ENCODE peak calls at places on chromosomes 2 and 18, in four cellular contexts. N is gastrocnemius medialis, R is fibroblast of pulmonary artery, I is sigmoid colon. C is an unnamed sample.

GRCh38 chr18:73942081-73942625 is 205.5 kb downstream of the FBXO15 start:
- DNase-seq in N (no peak), R (no peak), I (no peak), C (no peak)

GRCh38 chr2:41827354-41827971 is 220.4 kb upstream of the PKDCC start:
- DNase-seq in N (no peak), R (no peak), I (no peak), C (no peak)

GRCh38 chr18:10322408-10322807 is 132.0 kb upstream of the APCDD1 start:
- DNase-seq in N (no peak), R (no peak), I (no peak), C (peak; percentile 37)

GRCh38 chr2:105674859-105675541 is 69.7 kb upstream of the NCK2 start:
- DNase-seq in N (no peak), R (peak; percentile 25), I (no peak), C (no peak)

GRCh38 chr2:19722486-19723420 is 179.0 kb downstream of the TTC32 start:
- DNase-seq in N (no peak), R (peak; percentile 13), I (peak; percentile 55), C (peak; percentile 74)

GRCh38 chr2:84847326-84848050 is 33.4 kb downstream of the TRABD2A start:
- DNase-seq in N (no peak), R (no peak), I (no peak), C (peak; percentile 42)

GRCh38 chr2:238846503-238847431 is 1.1 kb upstream of the TWIST2 start:
- DNase-seq in N (no peak), R (peak; percentile 38), I (peak; percentile 78), C (no peak)

GRCh38 chr18:13889661-13890060 is 25.7 kb downstream of the MC2R start:
- DNase-seq in N (no peak), R (no peak), I (no peak), C (peak; percentile 1)

GRCh38 chr2:195562624-195563566 is 94.1 kb upstream of the SLC39A10 start:
- DNase-seq in N (no peak), R (no peak), I (no peak), C (no peak)

GRCh38 chr2:66507673-66508127 is 72.8 kb downstream of the MEIS1 start:
- DNase-seq in N (no peak), R (no peak), I (no peak), C (no peak)

GRCh38 chr2:46364797-46365457 is 67.7 kb downstream of the EPAS1 start:
- DNase-seq in N (no peak), R (peak; percentile 83), I (no peak), C (peak; percentile 77)

DNA sequence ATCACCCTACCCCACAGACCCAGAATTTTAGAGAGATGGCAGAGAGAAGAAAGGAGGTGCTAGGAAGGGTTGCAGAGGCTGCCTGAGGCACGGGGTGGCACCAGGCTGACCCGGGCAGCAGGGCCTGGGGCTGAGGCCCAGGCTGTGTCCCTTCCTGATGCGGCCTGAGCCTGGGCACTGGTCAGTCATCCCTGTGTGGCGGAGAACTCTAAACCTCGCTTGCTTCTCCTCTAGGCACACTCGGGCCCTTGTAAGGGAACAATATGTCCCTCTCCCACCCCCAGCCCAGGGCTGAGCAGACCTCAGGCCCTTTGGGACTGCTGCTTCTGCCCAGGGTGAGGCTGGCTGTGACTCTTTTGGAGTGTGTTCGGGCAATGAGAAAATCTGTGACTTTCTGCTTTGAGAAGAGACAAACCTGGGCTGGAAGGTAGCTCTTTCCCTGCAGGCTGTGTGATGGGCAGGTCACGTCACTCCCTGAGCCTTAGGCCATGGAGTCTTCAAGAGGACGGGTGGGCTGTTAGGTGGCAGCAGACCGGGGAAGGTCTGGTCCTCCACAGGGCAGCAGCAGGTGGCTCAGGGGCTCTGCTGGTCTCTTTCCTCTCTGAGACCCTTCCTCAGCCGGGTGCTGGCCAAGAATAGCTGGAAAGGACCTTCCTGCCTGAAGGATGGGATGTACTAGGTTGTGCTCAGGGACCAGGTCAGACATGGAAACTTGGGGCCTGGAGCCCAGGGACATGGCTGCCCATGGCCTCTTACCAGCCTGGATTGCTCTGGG is 96.8 kb downstream of the GLI2 start:
- DNase-seq in N (no peak), R (no peak), I (peak; percentile 48), C (no peak)
- TF ChIP-seq CTCF in N (no peak), R (no peak), I (no peak), C (no peak)

GRCh38 chr18:5630766-5631413 is 87.1 kb upstream of the EPB41L3 start:
- DNase-seq in N (no peak), R (no peak), I (no peak), C (peak; percentile 50)
- H3K4me3 ChIP-seq in N (peak overlapping the region; percentile 63), R (no peak overlapping the region), I (peak overlapping the region; percentile 58), C (no peak overlapping the region)

DNA sequence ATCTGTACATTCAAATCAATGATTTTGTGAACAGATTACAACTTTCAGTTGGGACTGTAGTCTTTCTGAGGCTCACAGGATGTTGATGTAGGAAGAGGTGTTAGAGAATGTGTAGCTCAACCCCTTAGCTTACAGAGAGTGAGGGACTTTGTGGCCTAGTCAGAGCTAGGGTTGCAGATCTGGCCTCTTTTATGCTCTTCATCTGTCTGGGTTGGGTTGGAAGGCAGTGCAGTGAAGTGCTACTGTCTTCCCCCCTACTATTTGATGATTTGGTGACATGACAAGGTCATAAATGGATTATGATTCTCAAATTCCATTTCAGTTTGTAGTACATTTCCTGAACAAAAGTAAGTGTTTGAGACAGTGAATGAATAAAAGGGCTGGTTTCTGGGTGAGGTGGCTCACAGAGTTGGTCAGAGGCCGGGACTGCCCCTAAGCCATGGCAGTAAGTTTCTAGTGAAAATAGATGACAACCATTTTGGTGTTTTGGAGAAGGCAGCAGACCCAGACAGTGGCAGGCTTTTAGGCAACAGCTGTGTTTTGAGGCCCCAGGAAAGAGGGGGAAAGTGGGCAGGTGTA is 21.6 kb downstream of the MAP4K4 start:
- DNase-seq in N (no peak), R (no peak), I (no peak), C (no peak)
- TF ChIP-seq CTCF in N (no peak), R (no peak), I (no peak), C (no peak)

GRCh38 chr2:172426635-172427255 is 641 bp upstream of the ITGA6 start:
- DNase-seq in N (no peak), R (no peak), I (no peak), C (no peak)
- H3K4me3 ChIP-seq in N (peak overlapping the region; percentile 88), R (peak overlapping the region; percentile 57), I (peak overlapping the region; percentile 65), C (peak overlapping the region; percentile 21)

DNA sequence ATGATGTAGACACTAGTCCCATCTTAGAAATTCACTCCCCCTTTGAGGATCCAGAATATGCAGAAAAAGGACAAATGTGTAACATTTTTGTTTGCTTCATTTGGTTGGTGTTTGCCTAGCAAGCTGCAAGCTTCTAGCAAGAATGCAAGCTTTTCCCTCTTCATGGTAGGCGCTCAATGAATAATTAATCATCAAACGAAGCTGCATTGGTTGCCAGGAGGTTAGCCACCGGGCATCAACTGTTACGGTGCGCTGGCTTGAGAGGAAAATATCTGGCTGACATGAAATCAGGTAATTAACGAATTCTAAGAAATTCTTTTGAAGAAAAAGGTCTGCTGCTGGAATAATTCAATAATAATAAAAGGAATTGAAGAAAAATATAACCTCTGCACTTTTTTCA is 341.0 kb upstream of the KYNU start:
- DNase-seq in N (no peak), R (no peak), I (no peak), C (no peak)
- TF ChIP-seq CTCF in N (no peak), R (no peak), I (no peak), C (no peak)

GRCh38 chr2:133262888-133263287 is 305.4 kb downstream of the NCKAP5 start:
- DNase-seq in N (no peak), R (no peak), I (no peak), C (no peak)

GRCh38 chr2:133270550-133270949 is 297.7 kb downstream of the NCKAP5 start:
- DNase-seq in N (no peak), R (no peak), I (no peak), C (no peak)

GRCh38 chr2:133266926-133267590 is 301.2 kb downstream of the NCKAP5 start:
- DNase-seq in N (no peak), R (no peak), I (no peak), C (no peak)

GRCh38 chr2:133264951-133265949 is 303.0 kb downstream of the NCKAP5 start:
- DNase-seq in N (no peak), R (no peak), I (no peak), C (no peak)

GRCh38 chr2:133266075-133266925 is 302.0 kb downstream of the NCKAP5 start:
- DNase-seq in N (no peak), R (no peak), I (no peak), C (no peak)
- H3K4me3 ChIP-seq in N (peak overlapping the region; percentile 19), R (peak overlapping the region; percentile 12), I (peak overlapping the region; percentile 33), C (no peak overlapping the region)

GRCh38 chr2:6916224-6916623 is 988 bp upstream of the RNF144A start:
- DNase-seq in N (no peak), R (no peak), I (no peak), C (no peak)
- TF ChIP-seq CTCF in N (no peak), R (no peak), I (no peak), C (no peak)

GRCh38 chr18:35122586-35123224 is 81.5 kb downstream of the MAPRE2 start:
- DNase-seq in N (no peak), R (no peak), I (no peak), C (no peak)
- H3K4me3 ChIP-seq in N (no peak overlapping the region), R (no peak overlapping the region), I (no peak overlapping the region), C (no peak overlapping the region)

GRCh38 chr18:4058179-4058578 is 396.9 kb downstream of the DLGAP1 start:
- DNase-seq in N (no peak), R (no peak), I (no peak), C (no peak)
- TF ChIP-seq CTCF in N (no peak), R (no peak), I (no peak), C (no peak)

C was measured in fibroblast of mammary gland.